ENCODE peak calls at places on chromosomes 7 and 10, in five cellular contexts. Q, O, A, M and N are unnamed samples.

GRCh38 chr7:134905375-134905774 is 80.9 kb upstream of the AGBL3 start:
- DNase-seq in M (peak; percentile 29), A (peak; percentile 69), Q (no peak), O (no peak), N (peak; percentile 19)

GRCh38 chr10:77949167-77949566 is 22.6 kb upstream of the DLG5 start:
- DNase-seq in M (no peak), A (no peak), O (peak; percentile 59), Q (no peak), N (peak; percentile 87)

GRCh38 chr10:102404361-102405107 is 9.0 kb downstream of the NFKB2 start:
- DNase-seq in O (no peak), M (no peak), A (no peak), Q (no peak), N (no peak)

GRCh38 chr10:116056445-116057293 is 216.3 kb downstream of the GFRA1 start:
- DNase-seq in Q (no peak), O (no peak), M (no peak), A (peak; percentile 42), N (peak; percentile 60)

GRCh38 chr10:25978771-25979170 is 44.7 kb downstream of the MYO3A start:
- DNase-seq in A (no peak), M (no peak), Q (no peak), O (no peak), N (no peak)

GRCh38 chr7:140417456-140418155 is 13.7 kb downstream of the RAB19 start:
- DNase-seq in Q (no peak), O (no peak), M (no peak), A (no peak), N (no peak)

GRCh38 chr10:122348951-122349361 is 25.6 kb upstream of the PLEKHA1 start:
- DNase-seq in A (no peak), M (no peak), Q (no peak), O (no peak), N (no peak)

GRCh38 chr7:133539016-133539415 is 286.1 kb downstream of the EXOC4 start:
- DNase-seq in M (no peak), Q (no peak), O (no peak), A (no peak), N (no peak)

GRCh38 chr10:8349610-8350249 is 295.2 kb downstream of the GATA3 start:
- DNase-seq in Q (no peak), A (no peak), O (no peak), M (no peak), N (no peak)

GRCh38 chr10:102918817-102919236 is 733 bp downstream of the CNNM2 start:
- DNase-seq in A (no peak), O (no peak), M (no peak), Q (no peak), N (no peak)

GRCh38 chr10:8051109-8051781 is 3.2 kb upstream of the GATA3 start:
- DNase-seq in O (no peak), M (no peak), Q (no peak), A (no peak), N (no peak)

GRCh38 chr7:99539213-99539811 is 12.6 kb downstream of the FAM200A start:
- DNase-seq in M (no peak), O (no peak), A (no peak), Q (no peak), N (no peak)

GRCh38 chr7:91031757-91032156 is 232.5 kb upstream of the FZD1 start:
- DNase-seq in A (no peak), O (no peak), Q (no peak), M (no peak), N (no peak)

GRCh38 chr7:29500719-29501118 is 62.9 kb upstream of the PRR15 start:
- DNase-seq in O (no peak), A (no peak), Q (no peak), M (no peak), N (no peak)

GRCh38 chr10:68496072-68496471 is 24.3 kb upstream of the DNA2 start:
- DNase-seq in Q (no peak), O (no peak), A (no peak), M (no peak), N (no peak)

GRCh38 chr10:56646301-56646700 is 285.2 kb upstream of the ZWINT start:
- DNase-seq in Q (no peak), O (no peak), A (no peak), M (no peak), N (no peak)

GRCh38 chr10:48604408-48605263 is at the start of gene ARHGAP22:
- DNase-seq in O (no peak), A (peak; percentile 30), Q (peak; percentile 82), M (no peak), N (no peak)

GRCh38 chr7:106345421-106346166 is 60.8 kb upstream of the NAMPT start:
- DNase-seq in M (no peak), O (no peak), A (no peak), Q (no peak), N (no peak)

GRCh38 chr10:6564367-6564766 is 15.7 kb downstream of the PRKCQ start:
- DNase-seq in M (no peak), Q (no peak), O (no peak), A (no peak), N (no peak)

GRCh38 chr7:600935-601334 is 81.3 kb upstream of the PDGFA start:
- DNase-seq in A (no peak), O (no peak), Q (peak; percentile 51), M (no peak), N (no peak)

GRCh38 chr7:603152-603941 is 83.7 kb upstream of the PDGFA start:
- DNase-seq in A (no peak), M (no peak), Q (peak; percentile 32), O (no peak), N (no peak)

GRCh38 chr7:604038-604883 is 84.6 kb upstream of the PDGFA start:
- DNase-seq in A (peak; percentile 67), M (peak; percentile 68), O (peak; percentile 45), Q (peak; percentile 89), N (peak; percentile 68)

GRCh38 chr7:601573-602340 is 82.1 kb upstream of the PDGFA start:
- DNase-seq in A (no peak), O (no peak), Q (peak; percentile 80), M (peak; percentile 49), N (no peak)

GRCh38 chr7:602341-603141 is 82.9 kb upstream of the PDGFA start:
- DNase-seq in A (no peak), O (no peak), Q (peak; percentile 69), M (no peak), N (no peak)
- TF ChIP-seq POLR2A in A (no peak), O (no peak), Q (no peak), M (no peak), N (no peak)

DNA sequence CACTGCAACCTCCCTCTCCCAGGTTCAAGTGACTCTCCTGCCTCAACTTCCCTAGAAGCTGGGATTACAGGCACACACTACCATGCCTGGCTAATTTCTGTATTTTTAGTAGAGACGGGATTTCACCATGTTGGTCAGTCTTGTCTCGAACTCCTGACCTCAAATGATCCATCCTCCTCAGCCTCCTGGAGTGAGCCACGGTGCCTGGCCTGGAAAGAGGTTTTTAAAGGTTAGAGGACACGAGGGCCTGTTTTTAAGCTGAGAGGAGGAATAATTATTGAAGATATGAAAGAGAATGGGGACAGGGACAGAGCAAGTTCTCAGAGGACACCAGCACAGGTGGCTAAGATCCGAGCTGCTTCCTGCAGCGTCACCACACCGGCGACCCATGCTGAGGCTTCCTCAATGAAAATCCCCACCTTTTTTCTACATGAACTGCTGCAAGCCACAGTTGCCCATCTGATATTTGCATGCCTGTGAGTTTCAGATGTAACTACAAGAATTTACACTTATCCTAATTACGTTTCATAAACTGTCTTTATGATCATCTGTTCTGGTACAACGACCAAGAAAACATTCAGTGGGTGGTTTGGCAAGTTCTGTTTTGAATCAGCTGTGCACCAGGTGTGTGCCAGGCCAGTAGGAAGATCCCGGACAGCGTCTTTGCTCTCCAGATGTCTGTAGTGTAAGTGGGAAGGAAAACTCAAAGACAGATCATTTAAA is 76.0 kb downstream of the HIP1 start:
- DNase-seq in M (no peak), O (no peak), A (no peak), Q (no peak), N (no peak)
- TF ChIP-seq POLR2A in M (no peak), O (no peak), A (no peak), Q (no peak), N (no peak)

GRCh38 chr7:78134256-78134655 is 335.7 kb downstream of the PHTF2 start:
- DNase-seq in O (no peak), A (no peak), Q (no peak), M (no peak), N (no peak)
- TF ChIP-seq POLR2A in O (no peak), A (no peak), Q (no peak), M (no peak), N (no peak)

DNA sequence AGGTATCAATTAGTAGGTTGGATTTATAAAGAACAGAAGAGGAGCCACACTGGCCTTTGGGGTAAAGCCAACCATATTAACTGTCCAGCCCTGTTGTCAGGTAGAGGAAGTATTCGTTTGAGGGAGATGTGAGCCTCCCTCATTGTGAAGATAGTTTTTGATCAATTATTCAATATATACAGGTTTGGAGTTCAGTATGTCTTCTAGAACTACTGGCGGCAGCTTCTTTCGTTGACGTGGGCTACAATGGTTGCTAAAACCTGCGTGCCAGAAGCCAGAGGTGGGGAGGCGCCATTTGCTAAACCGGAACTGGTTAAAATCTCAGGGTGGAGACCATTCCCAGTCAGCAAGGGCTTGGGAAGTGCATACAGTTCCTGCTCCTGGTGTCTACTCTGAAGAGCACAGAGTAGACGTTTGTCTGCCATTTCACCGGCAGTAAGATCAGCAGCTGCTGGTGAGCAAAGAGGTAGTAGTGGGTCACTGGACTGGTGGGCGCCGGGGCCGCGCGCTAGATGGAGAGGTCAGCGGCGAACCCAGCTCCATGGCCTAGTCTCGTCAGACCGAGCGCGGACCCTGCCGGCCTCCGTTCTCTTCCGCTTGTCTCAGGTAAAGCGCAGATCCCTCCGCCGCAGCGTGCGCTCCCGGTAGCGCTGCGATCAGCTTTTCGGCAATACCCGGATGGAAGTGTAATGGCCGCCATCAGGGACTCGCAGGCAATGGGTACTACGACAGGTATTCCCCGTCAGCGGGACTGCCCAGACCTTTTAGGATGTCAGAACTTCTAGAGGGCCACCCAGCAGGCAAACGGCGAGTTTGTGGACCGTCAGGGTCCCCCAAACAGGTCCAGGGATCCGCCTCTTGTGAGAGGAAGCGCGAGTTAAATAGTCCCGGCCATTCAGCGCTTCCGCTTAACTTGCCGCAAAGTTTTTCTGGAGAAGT is at the start of gene ZNF518A:
- DNase-seq in A (peak; percentile 90), M (peak; percentile 94), O (peak; percentile 90), Q (peak; percentile 95), N (peak; percentile 87)
- TF ChIP-seq POLR2A in A (peak; percentile 15), M (no peak), O (no peak), Q (no peak), N (no peak)